ENCODE peak calls at places on chromosomes 5 and 9, in nine cellular contexts. D is stimulated activated naive B cell treated with anti-CD40 and anti-IgM and Interleukin-4, amounts not matched to agents 10 μg/mL and 1 μg/mL and 100 μg/mL, for 72 hours; X is Right ventricle myocardium inferior; R is BJ; V is T-helper 17 cell; P is head of caudate nucleus; E is AG08395; T is adrenal gland; G is NCI-H2029. H is an unnamed sample.

GRCh38 chr9:1458503-1458902 is 408.3 kb downstream of the DMRT2 start:
- DNase-seq in R (peak), T (no peak), X (no peak), P (no peak), G (peak), E (peak), D (no peak), V (no peak), H (peak)

GRCh38 chr5:76637490-76637889 is 14.3 kb upstream of the F2RL2 start:
- DNase-seq in X (no peak), G (no peak), T (no peak), E (no peak), P (no peak), D (no peak), R (no peak), V (no peak), H (no peak)

GRCh38 chr9:117224676-117225075 is 190.2 kb downstream of the ASTN2 start:
- DNase-seq in R (no peak), V (no peak), T (no peak), E (no peak), P (no peak), G (peak), D (no peak), X (no peak), H (no peak)

GRCh38 chr5:124755565-124755964 is 9.1 kb upstream of the ZNF608 start:
- DNase-seq in P (peak), T (no peak), X (no peak), R (no peak), D (no peak), G (no peak), V (no peak), E (peak), H (peak)

GRCh38 chr5:136011427-136012001 is 17.3 kb upstream of the TGFBI start:
- DNase-seq in G (no peak), R (peak), E (peak), X (no peak), V (no peak), T (no peak), P (no peak), D (no peak), H (peak)

GRCh38 chr5:76542887-76543690 is 80.1 kb downstream of the F2RL2 start:
- DNase-seq in P (no peak), D (no peak), X (no peak), T (peak), R (no peak), G (no peak), V (peak), E (no peak), H (no peak)

GRCh38 chr9:19920401-19920800 is 131.6 kb upstream of the SLC24A2 start:
- DNase-seq in G (no peak), X (no peak), P (no peak), R (no peak), D (no peak), V (no peak), T (no peak), E (no peak), H (no peak)

GRCh38 chr9:133354766-133355165 is 1.5 kb downstream of the SURF1 start:
- DNase-seq in P (no peak), G (no peak), D (no peak), E (no peak), R (no peak), T (no peak), V (no peak), X (no peak), H (no peak)

GRCh38 chr5:169350759-169351240 is 49.9 kb upstream of the SLIT3 start:
- DNase-seq in G (no peak), P (peak), D (no peak), E (peak), R (peak), T (peak), X (no peak), V (no peak), H (peak)

GRCh38 chr5:179378441-179379271 is 33.4 kb upstream of the ADAMTS2 start:
- DNase-seq in R (peak), P (no peak), V (no peak), G (no peak), E (peak), D (no peak), X (no peak), T (peak), H (no peak)

GRCh38 chr5:76547242-76547890 is 75.8 kb downstream of the F2RL2 start:
- DNase-seq in V (no peak), X (no peak), R (no peak), E (no peak), P (no peak), D (peak), T (peak), G (no peak), H (no peak)

GRCh38 chr9:128078504-128079434 is 10.7 kb downstream of the SLC25A25 start:
- DNase-seq in T (peak), D (no peak), P (no peak), G (peak), V (no peak), R (no peak), X (peak), E (no peak), H (no peak)

GRCh38 chr5:1227669-1228068 is 2.5 kb downstream of the SLC6A18 start:
- DNase-seq in V (no peak), T (peak), X (no peak), G (peak), R (peak), E (no peak), D (no peak), P (no peak), H (no peak)

GRCh38 chr5:82176115-82176514 is 102.0 kb downstream of the RPS23 start:
- DNase-seq in E (no peak), D (no peak), R (no peak), P (no peak), V (no peak), G (no peak), T (no peak), X (no peak), H (no peak)

GRCh38 chr9:7320139-7320538 is 479.4 kb downstream of the DMAC1 start:
- DNase-seq in D (no peak), E (peak), T (no peak), X (no peak), G (no peak), P (no peak), R (peak), V (no peak), H (no peak)

GRCh38 chr5:110366716-110367115 is 359.8 kb downstream of the TMEM232 start:
- DNase-seq in T (no peak), R (no peak), D (no peak), P (no peak), V (no peak), G (no peak), X (no peak), E (no peak), H (no peak)

GRCh38 chr9:120949290-120949689 is 22.7 kb upstream of the TRAF1 start:
- DNase-seq in D (no peak), X (no peak), P (no peak), V (no peak), T (no peak), E (no peak), R (no peak), G (no peak), H (no peak)

GRCh38 chr9:79129865-79130480 is 441.8 kb upstream of the TLE4 start:
- DNase-seq in G (peak), V (no peak), R (no peak), X (no peak), P (peak), T (peak), D (no peak), E (peak), H (no peak)

GRCh38 chr9:10633785-10634184 is 21.0 kb upstream of the PTPRD start:
- DNase-seq in X (no peak), T (no peak), R (no peak), P (no peak), D (no peak), E (no peak), V (no peak), G (no peak), H (no peak)

GRCh38 chr9:92245005-92245797 is 48.3 kb downstream of the IARS1 start:
- DNase-seq in V (no peak), D (no peak), G (no peak), X (no peak), T (no peak), R (peak), E (peak), P (no peak), H (no peak)

GRCh38 chr9:79664375-79664825 is 92.6 kb downstream of the TLE4 start:
- DNase-seq in X (no peak), D (no peak), R (no peak), T (no peak), V (no peak), E (no peak), G (no peak), P (no peak), H (no peak)

GRCh38 chr5:9454012-9454481 is 91.8 kb downstream of the SEMA5A start:
- DNase-seq in G (no peak), E (peak), D (no peak), R (no peak), V (no peak), P (no peak), T (peak), X (no peak), H (no peak)

GRCh38 chr9:102840356-102840755 is 154.8 kb upstream of the CYLC2 start:
- DNase-seq in R (no peak), E (no peak), D (no peak), G (no peak), V (no peak), P (no peak), T (no peak), X (no peak), H (no peak)

GRCh38 chr5:130386155-130386554 is 481.9 kb downstream of the CHSY3 start:
- DNase-seq in R (no peak), D (no peak), V (no peak), X (no peak), T (no peak), P (no peak), G (no peak), E (no peak), H (no peak)

H was measured in NCI-H446.